ENCODE peak calls at places on chromosome 22, in four cellular contexts. E is Peyer's patch, G is coronary artery, X is thoracic aorta. C is an unnamed sample.

GRCh38 chr22:22141771-22142591 is 102.6 kb upstream of the VPREB1 start:
- DNase-seq in G (no peak), E (no peak), X (no peak), C (no peak)

GRCh38 chr22:45923812-45924211 is 53.1 kb downstream of the WNT7B start:
- DNase-seq in X (no peak), E (no peak), G (no peak), C (no peak)

GRCh38 chr22:29343313-29343805 is 27.9 kb upstream of the RASL10A start:
- DNase-seq in E (no peak), G (no peak), X (no peak), C (peak; percentile 36)

GRCh38 chr22:39995346-39996252 is 845 bp downstream of the FAM83F start:
- DNase-seq in G (no peak), X (no peak), E (peak; percentile 64), C (no peak)

GRCh38 chr22:48249721-48250268 is 1487.3 kb downstream of the TBC1D22A start:
- DNase-seq in X (no peak), G (no peak), E (no peak), C (no peak)

GRCh38 chr22:21816787-21817496 is 50.5 kb downstream of the MAPK1 start:
- DNase-seq in X (no peak), G (no peak), E (no peak), C (peak; percentile 68)

GRCh38 chr22:31586137-31586920 is 75.7 kb downstream of the PISD start:
- DNase-seq in X (no peak), G (no peak), E (no peak), C (no peak)

GRCh38 chr22:25153961-25154685 is 45.5 kb upstream of the CRYBB3 start:
- DNase-seq in G (no peak), E (no peak), X (peak; percentile 39), C (peak; percentile 81)

GRCh38 chr22:47370448-47371262 is 608.2 kb downstream of the TBC1D22A start:
- DNase-seq in X (no peak), E (peak; percentile 39), G (no peak), C (no peak)

GRCh38 chr22:46064966-46065666 is 85.2 kb upstream of the PPARA start:
- DNase-seq in E (peak; percentile 28), G (peak; percentile 68), X (no peak), C (no peak)

GRCh38 chr22:47398921-47399790 is 636.7 kb downstream of the TBC1D22A start:
- DNase-seq in X (no peak), E (peak; percentile 8), G (no peak), C (no peak)

GRCh38 chr22:50436841-50437341 is 37.9 kb downstream of the SBF1 start:
- DNase-seq in X (no peak), E (no peak), G (no peak), C (no peak)

GRCh38 chr22:36659762-36660509 is 43.6 kb downstream of the CACNG2 start:
- DNase-seq in E (peak; percentile 74), G (peak; percentile 90), X (peak; percentile 85), C (peak; percentile 81)

GRCh38 chr22:17946691-17947367 is 77.5 kb downstream of the MICAL3 start:
- DNase-seq in X (no peak), E (no peak), G (no peak), C (no peak)

GRCh38 chr22:28817919-28818859 is 17.8 kb upstream of the XBP1 start:
- DNase-seq in G (no peak), E (no peak), X (no peak), C (no peak)

GRCh38 chr22:40030757-40031092 is 36.0 kb downstream of the FAM83F start:
- DNase-seq in X (no peak), E (no peak), G (no peak), C (no peak)

GRCh38 chr22:50150161-50151129 is 20.1 kb upstream of the PANX2 start:
- DNase-seq in G (peak; percentile 46), E (no peak), X (no peak), C (no peak)

GRCh38 chr22:29154364-29155048 is 51.2 kb upstream of the EMID1 start:
- DNase-seq in E (peak; percentile 87), X (peak; percentile 25), G (peak; percentile 77), C (peak; percentile 50)

GRCh38 chr22:17098379-17098819 is 13.6 kb downstream of the IL17RA start:
- DNase-seq in E (peak; percentile 35), X (no peak), G (no peak), C (no peak)

GRCh38 chr22:36201630-36202312 is at the start of gene APOL4:
- DNase-seq in E (no peak), G (no peak), X (peak; percentile 15), C (no peak)

GRCh38 chr22:48637231-48637630 is 1190.4 kb downstream of the BRD1 start:
- DNase-seq in E (no peak), X (no peak), G (no peak), C (no peak)

GRCh38 chr22:45603631-45604030 is 68.0 kb upstream of the ATXN10 start:
- DNase-seq in E (peak; percentile 7), X (no peak), G (no peak), C (no peak)

GRCh38 chr22:39508393-39508792 is 6.3 kb downstream of the MIEF1 start:
- DNase-seq in E (no peak), G (no peak), X (no peak), C (no peak)

GRCh38 chr22:40463017-40463631 is 92.7 kb downstream of the SGSM3 start:
- DNase-seq in G (no peak), X (no peak), E (no peak), C (no peak)

GRCh38 chr22:31313366-31314147 is 21.3 kb upstream of the PIK3IP1 start:
- DNase-seq in X (peak; percentile 45), E (peak; percentile 69), G (no peak), C (peak; percentile 79)

GRCh38 chr22:29983296-29983917 is 96.9 kb upstream of the HORMAD2 start:
- DNase-seq in E (no peak), G (no peak), X (no peak), C (no peak)

GRCh38 chr22:44145544-44145943 is 35.2 kb upstream of the PARVG start:
- DNase-seq in G (no peak), X (no peak), E (no peak), C (no peak)

GRCh38 chr22:44147821-44148574 is 32.7 kb upstream of the PARVG start:
- DNase-seq in E (no peak), X (no peak), G (no peak), C (no peak)

GRCh38 chr22:44146088-44146861 is 34.5 kb upstream of the PARVG start:
- DNase-seq in X (no peak), E (no peak), G (no peak), C (no peak)

GRCh38 chr22:44144046-44144569 is 36.6 kb upstream of the PARVG start:
- DNase-seq in G (no peak), X (no peak), E (no peak), C (no peak)

DNA sequence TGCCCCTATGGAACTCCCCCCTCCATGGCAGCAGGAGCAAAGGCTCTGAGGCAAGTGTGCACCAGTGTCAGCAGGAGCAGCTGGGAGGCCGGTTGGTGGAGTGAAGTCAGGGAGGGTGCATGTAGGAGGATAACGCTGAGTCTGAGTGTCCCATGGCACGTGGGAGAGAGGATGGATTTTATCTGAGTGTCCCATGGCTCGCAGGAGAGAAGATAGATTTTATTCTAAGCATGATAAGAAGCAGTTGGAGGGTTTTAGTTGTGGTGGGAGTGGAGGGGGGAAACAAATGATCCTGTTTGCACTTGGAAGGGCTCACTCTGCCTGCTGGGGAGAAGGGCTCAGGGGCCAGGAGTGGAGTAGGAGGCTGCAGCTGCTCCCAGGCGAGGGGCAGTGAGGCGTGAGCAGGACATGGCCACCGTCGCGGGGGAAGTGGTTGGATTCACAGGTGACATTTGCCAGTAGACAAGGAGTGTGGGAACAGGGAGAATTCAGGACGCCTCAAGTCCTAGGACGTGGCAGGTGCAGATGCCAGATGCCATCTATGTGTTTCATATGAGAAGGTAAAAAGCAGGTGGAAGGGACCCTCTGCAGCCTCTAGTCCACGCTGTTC is 33.6 kb upstream of the PARVG start:
- DNase-seq in E (no peak), X (no peak), G (no peak), C (no peak)
- H3K27ac ChIP-seq in E (no peak overlapping the region), X (no peak overlapping the region), G (no peak overlapping the region), C (no peak overlapping the region)

GRCh38 chr22:27135582-27135981 is 478.2 kb downstream of the MIAT start:
- DNase-seq in X (no peak), E (no peak), G (no peak), C (peak; percentile 76)
- TF ChIP-seq CTCF in X (no peak), E (no peak), G (no peak), C (no peak)

DNA sequence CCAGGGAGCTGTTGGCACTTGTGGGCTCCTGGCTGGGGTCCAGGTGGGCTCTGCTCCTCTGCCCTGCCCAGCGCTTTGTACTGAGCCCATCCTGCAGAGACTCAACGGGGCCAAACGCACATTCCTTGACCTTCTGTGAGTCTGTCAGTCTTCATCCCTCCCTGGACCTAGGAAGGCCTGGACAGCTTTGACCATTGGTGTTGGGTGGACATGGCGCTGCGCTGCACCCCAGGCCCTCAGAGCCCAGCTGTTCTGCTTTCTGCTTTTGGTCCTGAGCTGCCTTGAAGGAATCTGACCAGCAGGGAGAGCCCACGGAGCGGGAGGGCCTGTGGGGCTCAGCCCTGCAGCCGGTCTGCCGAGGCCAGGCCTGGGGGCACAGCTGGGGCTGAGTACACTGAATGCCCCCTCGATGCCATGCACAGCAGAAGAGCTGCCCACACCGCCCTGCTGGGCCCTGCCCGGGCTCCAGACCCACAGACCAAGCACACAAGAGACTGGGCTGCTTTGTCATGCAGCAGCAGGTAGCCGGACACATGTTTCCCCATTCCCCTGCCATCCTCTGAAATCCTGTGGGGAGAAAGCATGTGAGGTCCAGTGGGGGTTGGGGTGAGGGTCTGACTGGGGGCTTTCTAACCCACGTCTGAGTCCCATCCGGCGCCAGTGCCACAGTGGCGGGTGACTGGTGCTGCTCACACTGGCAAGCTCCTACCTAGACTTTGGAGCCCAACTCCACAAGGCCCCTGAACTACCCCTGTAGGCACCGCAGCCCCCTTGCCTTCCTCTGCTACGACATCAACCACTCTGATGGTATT is 24.1 kb upstream of the CCDC188 start:
- DNase-seq in G (no peak), E (no peak), X (no peak), C (peak; percentile 10)
- H3K27ac ChIP-seq in G (no peak overlapping the region), E (no peak overlapping the region), X (no peak overlapping the region), C (no peak overlapping the region)

DNA sequence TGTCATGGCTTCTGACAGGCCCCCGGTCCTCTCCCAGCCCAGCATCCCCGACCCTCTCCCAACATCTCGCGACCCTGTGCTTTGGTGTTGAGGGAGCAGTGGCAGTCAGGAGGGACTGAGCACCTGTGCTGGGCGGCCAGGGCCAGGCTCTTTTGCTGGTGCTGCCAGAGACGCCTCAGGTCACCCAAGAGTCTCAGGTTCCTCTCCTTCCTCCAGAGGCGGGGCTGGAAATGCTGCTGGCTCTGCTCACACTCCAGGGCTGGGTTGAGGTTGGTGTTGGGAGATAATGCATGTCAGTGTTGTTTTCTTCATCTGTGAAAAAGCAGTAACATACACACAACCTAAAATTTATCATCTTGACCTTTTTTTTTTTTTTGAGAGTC is 1.2 kb upstream of the IGLL1 start:
- DNase-seq in G (no peak), E (no peak), X (no peak), C (no peak)
- TF ChIP-seq CTCF in G (no peak), E (no peak), X (no peak), C (no peak)

DNA sequence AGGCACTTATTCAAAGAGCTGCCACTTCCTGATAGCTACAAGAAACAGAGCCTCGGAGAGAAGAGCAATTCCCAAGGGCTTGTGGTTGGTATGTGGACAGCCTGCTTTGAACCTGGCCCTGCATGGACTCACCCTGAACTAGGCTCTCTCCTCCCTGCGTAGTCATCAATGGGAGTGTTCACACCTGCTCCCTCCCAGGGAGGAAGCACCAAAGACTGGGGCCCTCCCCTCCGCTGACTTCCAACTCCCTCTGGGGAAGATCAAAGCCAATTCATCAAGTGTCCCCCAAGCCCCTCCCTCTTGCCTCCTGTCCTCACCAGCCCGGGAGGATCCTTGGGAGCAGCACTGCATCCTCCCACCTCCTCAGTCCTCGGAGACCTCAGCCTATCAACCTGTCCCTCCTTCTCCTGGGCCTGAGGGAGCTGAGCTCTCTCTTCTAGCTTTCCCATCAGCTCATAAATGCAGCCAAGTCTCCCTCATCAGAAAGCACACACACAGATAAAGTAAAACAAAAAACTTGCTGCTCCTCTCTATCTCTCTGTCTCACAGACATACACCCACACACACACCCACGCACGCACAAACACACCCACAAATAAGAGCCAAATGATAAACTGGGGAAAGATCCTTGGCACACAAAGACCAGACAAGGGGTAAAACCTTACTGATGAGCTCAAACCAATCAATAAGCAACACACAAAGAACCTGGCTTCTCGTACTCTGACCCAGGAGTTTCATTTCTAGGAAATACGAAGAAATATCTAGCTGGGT is 3.3 kb downstream of the A4GALT start:
- DNase-seq in G (no peak), E (no peak), X (no peak), C (no peak)
- H3K27ac ChIP-seq in G (peak overlapping the region; percentile 56), E (peak overlapping the region; percentile 52), X (no peak overlapping the region), C (peak overlapping the region; percentile 52)

C was measured in RWPE1.